ENCODE peak calls at places on chromosomes 11 and 22, in nine cellular contexts. Q is OCI-LY7; N is CD4-positive, alpha-beta memory T cell; F is CD8-positive, alpha-beta T cell; O is naive thymus-derived CD4-positive, alpha-beta T cell; G is upper lobe of right lung; V is PC-3; P is PC-9; X is body of pancreas. R is an unnamed sample.

GRCh38 chr11:32610926-32611325 is 27.3 kb downstream of the EIF3M start:
- DNase-seq in Q (no peak), N (no peak), F (no peak), O (no peak), G (no peak), V (no peak), P (no peak), X (no peak), R (no peak)

GRCh38 chr11:47573321-47573720 is 5.4 kb downstream of the KBTBD4 start:
- DNase-seq in Q (no peak), N (no peak), F (no peak), O (no peak), G (peak; percentile 44), V (no peak), P (no peak), X (no peak), R (no peak)

GRCh38 chr11:17558025-17558780 is 11.1 kb downstream of the OTOG start:
- DNase-seq in Q (no peak), N (no peak), F (no peak), O (no peak), G (no peak), V (no peak), P (no peak), X (no peak), R (no peak)

GRCh38 chr22:24200616-24201212 is 19.4 kb downstream of the SUSD2 start:
- DNase-seq in Q (no peak), N (no peak), F (no peak), O (no peak), G (no peak), V (peak; percentile 65), P (peak; percentile 95), X (no peak), R (no peak)

GRCh38 chr22:43202756-43203155 is 15.8 kb upstream of the TTLL12 start:
- DNase-seq in Q (no peak), N (no peak), F (no peak), O (no peak), G (no peak), V (no peak), P (no peak), X (no peak), R (no peak)

GRCh38 chr11:19345848-19346681 is 105.3 kb upstream of the E2F8 start:
- DNase-seq in Q (peak; percentile 16), N (no peak), F (no peak), O (no peak), G (no peak), V (no peak), P (no peak), X (peak; percentile 21), R (no peak)

GRCh38 chr11:83241291-83241946 is 44.7 kb downstream of the CCDC90B start:
- DNase-seq in Q (peak; percentile 62), N (no peak), F (no peak), O (no peak), G (no peak), V (peak; percentile 86), P (peak; percentile 68), X (peak; percentile 71), R (no peak)

GRCh38 chr22:27576815-27577564 is 224.6 kb downstream of the MN1 start:
- DNase-seq in Q (no peak), N (no peak), F (no peak), O (no peak), G (no peak), V (no peak), P (no peak), X (peak; percentile 31), R (no peak)

GRCh38 chr11:14413307-14414072 is 54.5 kb upstream of the RRAS2 start:
- DNase-seq in Q (no peak), N (no peak), F (no peak), O (no peak), G (no peak), V (peak; percentile 27), P (no peak), X (no peak), R (no peak)

GRCh38 chr22:39117585-39118191 is 20.6 kb downstream of the APOBEC3H start:
- DNase-seq in Q (peak; percentile 84), N (peak; percentile 69), F (peak; percentile 82), O (peak; percentile 63), G (no peak), V (peak; percentile 61), P (peak; percentile 58), X (peak; percentile 61), R (peak; percentile 67)

GRCh38 chr11:128342511-128343133 is 244.7 kb downstream of the ETS1 start:
- DNase-seq in Q (peak; percentile 42), N (peak; percentile 62), F (no peak), O (no peak), G (peak; percentile 70), V (peak; percentile 96), P (peak; percentile 99), X (peak; percentile 20), R (peak; percentile 43)

GRCh38 chr11:86116386-86116726 is 47.5 kb upstream of the PICALM start:
- DNase-seq in Q (no peak), N (no peak), F (no peak), O (no peak), G (no peak), V (peak; percentile 69), P (peak; percentile 79), X (no peak), R (no peak)

GRCh38 chr22:49749227-49749626 is 78.4 kb downstream of the BRD1 start:
- DNase-seq in Q (no peak), N (no peak), F (peak; percentile 31), O (no peak), G (peak; percentile 35), V (no peak), P (no peak), X (no peak), R (no peak)

GRCh38 chr22:29765905-29766631 is 739 bp downstream of the ZMAT5 start:
- DNase-seq in Q (peak; percentile 43), N (peak; percentile 1), F (no peak), O (peak; percentile 3), G (no peak), V (no peak), P (no peak), X (no peak), R (no peak)

GRCh38 chr11:9573775-9574555 is 495 bp downstream of the WEE1 start:
- DNase-seq in Q (peak; percentile 48), N (no peak), F (no peak), O (no peak), G (peak; percentile 76), V (no peak), P (no peak), X (peak; percentile 38), R (peak; percentile 65)
- H3K4me3 ChIP-seq in Q (peak overlapping the region; percentile 99), N (peak overlapping the region; percentile 33), F (peak overlapping the region; percentile 76), O (peak overlapping the region; percentile 78), G (peak overlapping the region; percentile 77), V (peak overlapping the region; percentile 84), P (peak overlapping the region; percentile 87), X (peak overlapping the region; percentile 36), R (peak overlapping the region; percentile 77)

GRCh38 chr11:45156201-45156600 is 9.8 kb downstream of the PRDM11 start:
- DNase-seq in Q (no peak), N (no peak), F (no peak), O (no peak), G (no peak), V (no peak), P (no peak), X (no peak), R (no peak)

GRCh38 chr11:45154276-45154675 is 7.8 kb downstream of the PRDM11 start:
- DNase-seq in Q (no peak), N (no peak), F (peak; percentile 9), O (no peak), G (no peak), V (no peak), P (no peak), X (no peak), R (no peak)

GRCh38 chr11:45156731-45157130 is 10.3 kb downstream of the PRDM11 start:
- DNase-seq in Q (no peak), N (no peak), F (no peak), O (no peak), G (no peak), V (no peak), P (no peak), X (no peak), R (no peak)

GRCh38 chr11:45155058-45155551 is 8.7 kb downstream of the PRDM11 start:
- DNase-seq in Q (no peak), N (no peak), F (no peak), O (no peak), G (no peak), V (no peak), P (no peak), X (no peak), R (no peak)

GRCh38 chr11:45155627-45156180 is 9.3 kb downstream of the PRDM11 start:
- DNase-seq in Q (no peak), N (no peak), F (no peak), O (no peak), G (no peak), V (no peak), P (no peak), X (no peak), R (no peak)
- H3K4me1 ChIP-seq in Q (no peaks in the 10 kb centered on the region), N (no peaks in the 10 kb centered on the region), F (no peaks in the 10 kb centered on the region), O (no peaks in the 10 kb centered on the region), G (peaks cover 12% of the 10 kb centered on the region), V (no peaks in the 10 kb centered on the region), P (no peaks in the 10 kb centered on the region), X (peaks cover 18% of the 10 kb centered on the region), R (peaks cover 16% of the 10 kb centered on the region)

GRCh38 chr22:44585559-44586121 is 87.6 kb upstream of the RTL6 start:
- DNase-seq in Q (no peak), N (no peak), F (no peak), O (no peak), G (peak; percentile 42), V (no peak), P (no peak), X (peak; percentile 4), R (no peak)

GRCh38 chr22:44586337-44586990 is 88.4 kb upstream of the RTL6 start:
- DNase-seq in Q (no peak), N (no peak), F (no peak), O (no peak), G (peak; percentile 21), V (peak; percentile 5), P (no peak), X (peak; percentile 25), R (peak; percentile 25)

GRCh38 chr22:44587911-44588310 is 89.9 kb upstream of the RTL6 start:
- DNase-seq in Q (no peak), N (no peak), F (no peak), O (no peak), G (no peak), V (no peak), P (no peak), X (no peak), R (no peak)

GRCh38 chr22:44588348-44588747 is 90.3 kb upstream of the RTL6 start:
- DNase-seq in Q (no peak), N (no peak), F (no peak), O (no peak), G (no peak), V (no peak), P (no peak), X (no peak), R (peak; percentile 9)

GRCh38 chr22:44587004-44587793 is 89.2 kb upstream of the RTL6 start:
- DNase-seq in Q (no peak), N (peak; percentile 6), F (no peak), O (no peak), G (peak; percentile 47), V (peak; percentile 44), P (peak; percentile 74), X (peak; percentile 34), R (no peak)
- H3K4me3 ChIP-seq in Q (no peak overlapping the region), N (no peak overlapping the region), F (no peak overlapping the region), O (no peak overlapping the region), G (no peak overlapping the region), V (peak overlapping the region; percentile 56), P (no peak overlapping the region), X (no peak overlapping the region), R (no peak overlapping the region)

DNA sequence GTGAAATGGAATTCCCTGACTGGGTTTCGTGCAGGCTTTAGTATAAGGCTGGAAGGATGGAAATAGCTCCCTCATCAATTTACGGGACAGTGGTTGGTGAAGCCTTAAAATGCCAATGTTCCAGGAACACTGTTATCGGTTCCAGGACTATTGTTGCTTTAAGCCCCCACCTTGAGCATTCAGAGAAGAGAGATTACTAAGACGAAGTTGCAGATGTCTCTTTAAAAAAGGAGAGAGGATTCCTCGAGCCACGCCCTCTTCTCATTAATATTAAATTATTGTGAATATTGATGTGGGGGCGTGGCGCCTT is 194 bp upstream of the CREB3L1 start:
- DNase-seq in Q (no peak), N (no peak), F (no peak), O (no peak), G (no peak), V (peak; percentile 48), P (no peak), X (peak; percentile 88), R (no peak)
- H3K4me1 ChIP-seq in Q (no peaks in the 10 kb centered on the region), N (peaks cover 12% of the 10 kb centered on the region), F (peaks cover 20% of the 10 kb centered on the region), O (no peaks in the 10 kb centered on the region), G (peaks cover 46% of the 10 kb centered on the region), V (peaks cover 26% of the 10 kb centered on the region), P (peaks cover 34% of the 10 kb centered on the region), X (peaks cover 91% of the 10 kb centered on the region), R (peaks cover 61% of the 10 kb centered on the region)